ENCODE peak calls at places on chromosome 12, in seven cellular contexts. A is progenitor cell of endocrine pancreas, K is Peyer's patch, Y is PC-3, B is Calu3, H is upper lobe of left lung, O is fibroblast of the aortic adventitia. N is an unnamed sample.

GRCh38 chr12:110316861-110317260 is 35.8 kb downstream of the ATP2A2 start:
- DNase-seq in A (no peak), K (no peak), Y (peak; percentile 17), B (no peak), H (no peak), O (peak; percentile 87), N (no peak)

GRCh38 chr12:115267891-115268290 is 583.9 kb upstream of the TBX3 start:
- DNase-seq in A (no peak), K (no peak), Y (no peak), B (no peak), H (no peak), O (peak; percentile 33), N (no peak)

GRCh38 chr12:17527021-17527420 is 563.0 kb downstream of the RERGL start:
- DNase-seq in A (no peak), K (no peak), Y (no peak), B (no peak), H (no peak), O (no peak), N (no peak)

GRCh38 chr12:101697930-101698781 is 716 bp downstream of the CHPT1 start:
- DNase-seq in A (no peak), K (peak; percentile 82), Y (peak; percentile 48), B (peak; percentile 37), H (peak; percentile 67), O (peak; percentile 32), N (no peak)

GRCh38 chr12:52600071-52600470 is 1.2 kb downstream of the KRT72 start:
- DNase-seq in A (no peak), K (no peak), Y (no peak), B (no peak), H (no peak), O (no peak), N (no peak)

GRCh38 chr12:52280319-52280795 is 5.9 kb downstream of the KRT86 start:
- DNase-seq in A (no peak), K (no peak), Y (peak; percentile 99), B (peak; percentile 83), H (peak; percentile 94), O (peak; percentile 100), N (no peak)

GRCh38 chr12:115885040-115885439 is 392.5 kb downstream of the MED13L start:
- DNase-seq in A (no peak), K (no peak), Y (peak; percentile 47), B (no peak), H (no peak), O (no peak), N (no peak)

GRCh38 chr12:47561746-47562145 is 144.1 kb downstream of the RPAP3 start:
- DNase-seq in A (no peak), K (no peak), Y (peak; percentile 52), B (no peak), H (no peak), O (no peak), N (no peak)

GRCh38 chr12:52370906-52371608 is 3.8 kb upstream of the KRT85 start:
- DNase-seq in A (no peak), K (no peak), Y (no peak), B (no peak), H (no peak), O (peak; percentile 90), N (no peak)

GRCh38 chr12:110079477-110080400 is 31.4 kb upstream of the C12orf76 start:
- DNase-seq in A (no peak), K (peak; percentile 56), Y (no peak), B (peak; percentile 29), H (peak; percentile 68), O (peak; percentile 54), N (peak; percentile 50)

GRCh38 chr12:113889076-113889475 is 77.0 kb downstream of the RBM19 start:
- DNase-seq in A (no peak), K (no peak), Y (no peak), B (no peak), H (no peak), O (peak; percentile 8), N (no peak)
- TF ChIP-seq CTCF in A (peak; percentile 14), K (no peak), Y (no peak), B (no peak), H (no peak), O (no peak), N (no peak)

DNA sequence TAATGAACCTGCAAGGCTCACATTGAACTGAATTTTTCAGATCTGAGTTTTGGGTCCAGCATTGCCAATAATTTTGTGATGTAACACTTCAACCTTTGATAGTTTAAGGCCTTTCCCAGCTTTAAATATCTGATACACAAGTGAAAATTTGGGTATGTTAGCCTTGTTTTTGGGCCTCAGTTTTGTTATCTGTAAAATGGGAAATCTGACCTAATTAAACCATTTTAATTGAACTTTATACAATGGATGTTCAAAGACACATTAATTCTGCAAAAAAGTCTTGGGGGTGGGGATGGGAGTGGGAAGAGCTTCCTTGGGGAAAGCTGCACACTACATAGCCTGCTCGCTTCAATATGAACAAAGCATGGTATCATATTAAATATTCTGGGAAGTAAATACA is 5.2 kb upstream of the SPATS2 start:
- DNase-seq in A (no peak), K (no peak), Y (no peak), B (no peak), H (no peak), O (no peak), N (no peak)
- TF ChIP-seq CTCF in A (no peak), K (no peak), Y (no peak), B (no peak), H (no peak), O (no peak), N (no peak)

DNA sequence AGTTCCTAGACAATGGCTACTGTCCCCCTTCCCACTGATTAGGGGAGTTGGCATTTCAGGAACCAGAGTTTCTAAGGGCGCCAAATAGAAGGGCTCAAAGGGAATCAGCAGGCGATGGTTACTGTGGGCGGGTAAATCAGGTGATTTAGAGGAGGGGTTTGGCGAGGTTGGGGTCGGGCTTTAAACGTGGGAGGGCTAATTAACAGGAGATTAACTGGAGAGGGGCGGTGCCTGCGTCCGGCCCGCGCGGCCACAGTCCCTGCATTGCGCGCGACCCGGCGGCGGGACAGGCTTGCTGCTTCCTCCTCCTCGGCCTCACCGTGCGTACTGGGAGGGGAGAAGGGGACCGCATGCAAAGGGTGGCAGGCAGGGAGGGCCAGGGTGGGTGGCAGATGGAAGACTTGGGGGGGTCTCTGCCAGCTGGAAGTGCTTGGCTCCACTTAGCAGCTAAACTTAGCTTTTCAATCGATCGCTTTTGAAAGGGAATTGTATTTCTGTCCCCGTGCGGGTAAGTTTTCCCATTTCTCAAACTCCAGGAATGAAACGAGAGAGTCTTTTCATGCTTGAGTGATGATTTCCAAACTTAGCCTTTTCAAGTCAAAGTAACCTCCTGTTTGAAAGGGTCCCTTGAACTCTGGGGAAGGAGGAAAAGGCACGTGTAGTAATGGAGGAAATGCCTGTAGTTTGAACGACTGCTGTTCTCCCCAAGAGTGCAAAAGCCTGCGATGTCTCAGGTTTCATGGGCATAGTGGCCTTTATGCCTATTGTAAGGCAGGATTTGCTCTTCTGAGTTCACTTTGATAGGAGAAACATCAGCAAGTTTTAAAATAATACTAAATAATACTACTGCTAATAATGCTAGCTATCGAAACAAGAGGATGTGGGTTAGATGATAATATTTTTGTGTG is at the start of gene MGST1:
- DNase-seq in A (peak; percentile 76), K (peak; percentile 84), Y (peak; percentile 73), B (peak; percentile 90), H (peak; percentile 89), O (peak; percentile 69), N (no peak)
- TF ChIP-seq CTCF in A (no peak), K (no peak), Y (no peak), B (no peak), H (no peak), O (no peak), N (no peak)

GRCh38 chr12:108301346-108301745 is 37.8 kb downstream of the CMKLR1 start:
- DNase-seq in A (no peak), K (no peak), Y (no peak), B (no peak), H (no peak), O (no peak), N (no peak)

GRCh38 chr12:108304633-108305032 is 34.5 kb downstream of the CMKLR1 start:
- DNase-seq in A (peak; percentile 19), K (no peak), Y (no peak), B (no peak), H (no peak), O (no peak), N (no peak)

GRCh38 chr12:108302034-108302433 is 37.1 kb downstream of the CMKLR1 start:
- DNase-seq in A (no peak), K (no peak), Y (no peak), B (peak; percentile 22), H (no peak), O (no peak), N (no peak)

GRCh38 chr12:108299980-108300696 is 39.0 kb downstream of the CMKLR1 start:
- DNase-seq in A (no peak), K (peak; percentile 8), Y (no peak), B (no peak), H (no peak), O (no peak), N (no peak)

GRCh38 chr12:108302471-108303311 is 36.4 kb downstream of the CMKLR1 start:
- DNase-seq in A (peak; percentile 63), K (no peak), Y (peak; percentile 51), B (peak; percentile 75), H (peak; percentile 77), O (peak; percentile 27), N (no peak)
- TF ChIP-seq CTCF in A (peak; percentile 54), K (no peak), Y (peak; percentile 28), B (no peak), H (no peak), O (no peak), N (no peak)

GRCh38 chr12:22684526-22685118 is 59.7 kb downstream of the ETNK1 start:
- DNase-seq in A (no peak), K (no peak), Y (peak; percentile 54), B (no peak), H (no peak), O (peak; percentile 73), N (no peak)
- TF ChIP-seq CTCF in A (peak; percentile 86), K (peak; percentile 45), Y (peak; percentile 68), B (peak; percentile 33), H (peak; percentile 35), O (peak; percentile 67), N (peak; percentile 54)

GRCh38 chr12:50580436-50580835 is 75.7 kb downstream of the DIP2B start:
- DNase-seq in A (no peak), K (no peak), Y (no peak), B (no peak), H (no peak), O (no peak), N (no peak)
- TF ChIP-seq CTCF in A (no peak), K (no peak), Y (no peak), B (no peak), H (no peak), O (no peak), N (no peak)

DNA sequence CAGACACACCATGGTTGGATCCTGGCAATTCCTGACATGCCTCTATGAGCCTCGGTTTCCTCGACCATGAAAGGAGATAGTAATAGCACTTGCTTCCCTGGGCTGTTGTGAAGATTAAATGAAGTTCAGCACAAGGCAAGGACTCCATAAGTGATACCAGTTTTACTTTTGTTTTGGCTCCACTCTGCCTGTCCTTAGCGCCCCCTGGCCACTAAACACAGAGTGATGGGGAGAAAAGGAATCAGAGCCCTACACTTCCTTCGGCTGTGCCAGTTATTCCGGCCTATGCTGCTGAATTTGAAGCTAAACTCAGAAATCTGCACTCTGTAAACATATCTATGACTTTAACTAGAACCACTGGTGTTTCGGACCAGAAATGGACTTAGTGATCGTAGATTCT is 173.8 kb downstream of the C12orf75 start:
- DNase-seq in A (no peak), K (no peak), Y (no peak), B (no peak), H (no peak), O (no peak), N (no peak)
- TF ChIP-seq CTCF in A (no peak), K (no peak), Y (peak; percentile 47), B (no peak), H (no peak), O (peak; percentile 16), N (no peak)

GRCh38 chr12:113069751-113070116 is 13.2 kb downstream of the DTX1 start:
- DNase-seq in A (no peak), K (no peak), Y (no peak), B (no peak), H (no peak), O (no peak), N (no peak)
- TF ChIP-seq CTCF in A (no peak), K (no peak), Y (no peak), B (no peak), H (no peak), O (no peak), N (no peak)

N was measured in activated B cell treated with CpG ODN at 0.5 μM for 24 hours.